ENCODE peak calls at places on chromosome 14, in seven cellular contexts. One of them, this sample, is unnamed.

GRCh38 chr14:56247495-56248087 is 129.4 kb downstream of the PELI2 start:
- DNase-seq in naive thymus-derived CD4-positive, alpha-beta T cell: no peak
- DNase-seq in amniotic epithelial cell: peak
- DNase-seq in H7: no peak
- DNase-seq in neural progenitor cell: no peak
- DNase-seq in activated T-cell treated with anti-CD3 and anti-CD28 coated beads, Interleukin-2, amount 50 U/mL, for 48 hours: no peak
- DNase-seq in GM13976: no peak
- DNase-seq in this sample: peak

GRCh38 chr14:77599894-77600293 is 16.5 kb downstream of the SPTLC2 start:
- DNase-seq in activated T-cell treated with anti-CD3 and anti-CD28 coated beads, Interleukin-2, amount 50 U/mL, for 48 hours: no peak
- DNase-seq in H7: no peak
- DNase-seq in amniotic epithelial cell: no peak
- DNase-seq in neural progenitor cell: no peak
- DNase-seq in naive thymus-derived CD4-positive, alpha-beta T cell: no peak
- DNase-seq in GM13976: no peak
- DNase-seq in this sample: peak

GRCh38 chr14:54893151-54893760 is 9.4 kb downstream of the GCH1 start:
- DNase-seq in GM13976: peak
- DNase-seq in naive thymus-derived CD4-positive, alpha-beta T cell: peak
- DNase-seq in H7: peak
- DNase-seq in activated T-cell treated with anti-CD3 and anti-CD28 coated beads, Interleukin-2, amount 50 U/mL, for 48 hours: no peak
- DNase-seq in amniotic epithelial cell: peak
- DNase-seq in neural progenitor cell: peak
- DNase-seq in this sample: peak

GRCh38 chr14:73610692-73611091 is 1.6 kb upstream of the ACOT6 start:
- DNase-seq in activated T-cell treated with anti-CD3 and anti-CD28 coated beads, Interleukin-2, amount 50 U/mL, for 48 hours: no peak
- DNase-seq in GM13976: no peak
- DNase-seq in amniotic epithelial cell: peak
- DNase-seq in H7: peak
- DNase-seq in neural progenitor cell: peak
- DNase-seq in naive thymus-derived CD4-positive, alpha-beta T cell: no peak
- DNase-seq in this sample: no peak

GRCh38 chr14:104680806-104681688 is 8.4 kb upstream of the INF2 start:
- DNase-seq in naive thymus-derived CD4-positive, alpha-beta T cell: no peak
- DNase-seq in GM13976: peak
- DNase-seq in activated T-cell treated with anti-CD3 and anti-CD28 coated beads, Interleukin-2, amount 50 U/mL, for 48 hours: no peak
- DNase-seq in amniotic epithelial cell: peak
- DNase-seq in H7: no peak
- DNase-seq in neural progenitor cell: peak
- DNase-seq in this sample: peak

GRCh38 chr14:43981135-43981787 is 525.8 kb downstream of the FSCB start:
- DNase-seq in activated T-cell treated with anti-CD3 and anti-CD28 coated beads, Interleukin-2, amount 50 U/mL, for 48 hours: no peak
- DNase-seq in H7: no peak
- DNase-seq in GM13976: no peak
- DNase-seq in neural progenitor cell: no peak
- DNase-seq in naive thymus-derived CD4-positive, alpha-beta T cell: no peak
- DNase-seq in amniotic epithelial cell: no peak
- DNase-seq in this sample: no peak

GRCh38 chr14:61454545-61454944 is 133.2 kb downstream of the PRKCH start:
- DNase-seq in H7: no peak
- DNase-seq in GM13976: no peak
- DNase-seq in activated T-cell treated with anti-CD3 and anti-CD28 coated beads, Interleukin-2, amount 50 U/mL, for 48 hours: peak
- DNase-seq in naive thymus-derived CD4-positive, alpha-beta T cell: no peak
- DNase-seq in amniotic epithelial cell: no peak
- DNase-seq in neural progenitor cell: no peak
- DNase-seq in this sample: no peak

GRCh38 chr14:59534361-59534987 is 42.1 kb downstream of the CCDC175 start:
- DNase-seq in naive thymus-derived CD4-positive, alpha-beta T cell: no peak
- DNase-seq in H7: no peak
- DNase-seq in GM13976: no peak
- DNase-seq in neural progenitor cell: no peak
- DNase-seq in amniotic epithelial cell: no peak
- DNase-seq in activated T-cell treated with anti-CD3 and anti-CD28 coated beads, Interleukin-2, amount 50 U/mL, for 48 hours: no peak
- DNase-seq in this sample: no peak

GRCh38 chr14:90093942-90094595 is 32.3 kb downstream of the KCNK13 start:
- DNase-seq in GM13976: no peak
- DNase-seq in naive thymus-derived CD4-positive, alpha-beta T cell: no peak
- DNase-seq in H7: no peak
- DNase-seq in activated T-cell treated with anti-CD3 and anti-CD28 coated beads, Interleukin-2, amount 50 U/mL, for 48 hours: no peak
- DNase-seq in neural progenitor cell: no peak
- DNase-seq in amniotic epithelial cell: peak
- DNase-seq in this sample: peak

GRCh38 chr14:32428149-32428548 is 99.1 kb downstream of the AKAP6 start:
- DNase-seq in naive thymus-derived CD4-positive, alpha-beta T cell: no peak
- DNase-seq in GM13976: no peak
- DNase-seq in amniotic epithelial cell: no peak
- DNase-seq in activated T-cell treated with anti-CD3 and anti-CD28 coated beads, Interleukin-2, amount 50 U/mL, for 48 hours: no peak
- DNase-seq in neural progenitor cell: peak
- DNase-seq in H7: no peak
- DNase-seq in this sample: peak

GRCh38 chr14:92747701-92748258 is 647 bp downstream of the LGMN start:
- DNase-seq in naive thymus-derived CD4-positive, alpha-beta T cell: peak
- DNase-seq in activated T-cell treated with anti-CD3 and anti-CD28 coated beads, Interleukin-2, amount 50 U/mL, for 48 hours: no peak
- DNase-seq in neural progenitor cell: peak
- DNase-seq in amniotic epithelial cell: no peak
- DNase-seq in H7: peak
- DNase-seq in GM13976: no peak
- DNase-seq in this sample: peak

GRCh38 chr14:61860294-61860918 is 98.2 kb downstream of the SNAPC1 start:
- DNase-seq in amniotic epithelial cell: peak
- DNase-seq in GM13976: peak
- DNase-seq in H7: peak
- DNase-seq in naive thymus-derived CD4-positive, alpha-beta T cell: peak
- DNase-seq in neural progenitor cell: peak
- DNase-seq in activated T-cell treated with anti-CD3 and anti-CD28 coated beads, Interleukin-2, amount 50 U/mL, for 48 hours: peak
- DNase-seq in this sample: peak

GRCh38 chr14:106489112-106489881 is 962.9 kb downstream of the TMEM121 start:
- DNase-seq in H7: no peak
- DNase-seq in amniotic epithelial cell: no peak
- DNase-seq in GM13976: no peak
- DNase-seq in activated T-cell treated with anti-CD3 and anti-CD28 coated beads, Interleukin-2, amount 50 U/mL, for 48 hours: peak
- DNase-seq in neural progenitor cell: no peak
- DNase-seq in naive thymus-derived CD4-positive, alpha-beta T cell: no peak
- DNase-seq in this sample: no peak

GRCh38 chr14:64947710-64948611 is 5.4 kb upstream of the GPX2 start:
- DNase-seq in neural progenitor cell: no peak
- DNase-seq in GM13976: no peak
- DNase-seq in activated T-cell treated with anti-CD3 and anti-CD28 coated beads, Interleukin-2, amount 50 U/mL, for 48 hours: peak
- DNase-seq in H7: peak
- DNase-seq in amniotic epithelial cell: no peak
- DNase-seq in naive thymus-derived CD4-positive, alpha-beta T cell: no peak
- DNase-seq in this sample: no peak